ENCODE peak calls at places on chromosomes 7 and 10, in nine cellular contexts. One of them, this sample, is unnamed.

GRCh38 chr10:70192325-70192966 is 22.1 kb upstream of the SAR1A start:
- DNase-seq in GM12891: no peak
- DNase-seq in spleen: no peak
- DNase-seq in Peyer's patch: no peak
- DNase-seq in sigmoid colon: no peak
- DNase-seq in A549: no peak
- DNase-seq in breast epithelium: no peak
- DNase-seq in adrenal gland: no peak
- DNase-seq in gastrocnemius medialis: no peak
- DNase-seq in this sample: no peak

GRCh38 chr10:74502963-74503608 is 323.3 kb upstream of the KAT6B start:
- DNase-seq in GM12891: no peak
- DNase-seq in spleen: no peak
- DNase-seq in Peyer's patch: no peak
- DNase-seq in sigmoid colon: no peak
- DNase-seq in A549: no peak
- DNase-seq in breast epithelium: no peak
- DNase-seq in adrenal gland: no peak
- DNase-seq in gastrocnemius medialis: no peak
- DNase-seq in this sample: no peak

GRCh38 chr7:74174606-74175082 is 488 bp downstream of the EIF4H start:
- DNase-seq in GM12891: peak
- DNase-seq in spleen: no peak
- DNase-seq in Peyer's patch: peak
- DNase-seq in sigmoid colon: peak
- DNase-seq in A549: peak
- DNase-seq in breast epithelium: no peak
- DNase-seq in adrenal gland: peak
- DNase-seq in gastrocnemius medialis: peak
- DNase-seq in this sample: peak

GRCh38 chr10:58867683-58868082 is 308.8 kb upstream of the PHYHIPL start:
- DNase-seq in GM12891: no peak
- DNase-seq in spleen: no peak
- DNase-seq in Peyer's patch: no peak
- DNase-seq in sigmoid colon: no peak
- DNase-seq in A549: no peak
- DNase-seq in breast epithelium: no peak
- DNase-seq in adrenal gland: no peak
- DNase-seq in gastrocnemius medialis: no peak
- DNase-seq in this sample: no peak

GRCh38 chr7:48154792-48155413 is 16.4 kb upstream of the ABCA13 start:
- DNase-seq in GM12891: no peak
- DNase-seq in spleen: no peak
- DNase-seq in Peyer's patch: peak
- DNase-seq in sigmoid colon: no peak
- DNase-seq in A549: peak
- DNase-seq in breast epithelium: no peak
- DNase-seq in adrenal gland: peak
- DNase-seq in gastrocnemius medialis: no peak
- DNase-seq in this sample: no peak

GRCh38 chr10:47165711-47166404 is 134.1 kb upstream of the GDF10 start:
- DNase-seq in GM12891: no peak
- DNase-seq in spleen: peak
- DNase-seq in Peyer's patch: peak
- DNase-seq in sigmoid colon: peak
- DNase-seq in A549: no peak
- DNase-seq in breast epithelium: no peak
- DNase-seq in adrenal gland: peak
- DNase-seq in gastrocnemius medialis: peak
- DNase-seq in this sample: no peak

GRCh38 chr7:44059219-44060090 is 5.9 kb downstream of the PGAM2 start:
- DNase-seq in GM12891: peak
- DNase-seq in spleen: peak
- DNase-seq in Peyer's patch: peak
- DNase-seq in sigmoid colon: peak
- DNase-seq in A549: no peak
- DNase-seq in breast epithelium: peak
- DNase-seq in adrenal gland: no peak
- DNase-seq in gastrocnemius medialis: peak
- DNase-seq in this sample: no peak

GRCh38 chr7:2540133-2540532 is 15.2 kb downstream of the BRAT1 start:
- DNase-seq in GM12891: no peak
- DNase-seq in spleen: no peak
- DNase-seq in Peyer's patch: peak
- DNase-seq in sigmoid colon: no peak
- DNase-seq in A549: no peak
- DNase-seq in breast epithelium: no peak
- DNase-seq in adrenal gland: no peak
- DNase-seq in gastrocnemius medialis: no peak
- DNase-seq in this sample: no peak

GRCh38 chr7:38398725-38399321 is 125.4 kb upstream of the TARP start:
- DNase-seq in GM12891: peak
- DNase-seq in spleen: peak
- DNase-seq in Peyer's patch: peak
- DNase-seq in sigmoid colon: no peak
- DNase-seq in A549: peak
- DNase-seq in breast epithelium: no peak
- DNase-seq in adrenal gland: peak
- DNase-seq in gastrocnemius medialis: no peak
- DNase-seq in this sample: no peak

DNA sequence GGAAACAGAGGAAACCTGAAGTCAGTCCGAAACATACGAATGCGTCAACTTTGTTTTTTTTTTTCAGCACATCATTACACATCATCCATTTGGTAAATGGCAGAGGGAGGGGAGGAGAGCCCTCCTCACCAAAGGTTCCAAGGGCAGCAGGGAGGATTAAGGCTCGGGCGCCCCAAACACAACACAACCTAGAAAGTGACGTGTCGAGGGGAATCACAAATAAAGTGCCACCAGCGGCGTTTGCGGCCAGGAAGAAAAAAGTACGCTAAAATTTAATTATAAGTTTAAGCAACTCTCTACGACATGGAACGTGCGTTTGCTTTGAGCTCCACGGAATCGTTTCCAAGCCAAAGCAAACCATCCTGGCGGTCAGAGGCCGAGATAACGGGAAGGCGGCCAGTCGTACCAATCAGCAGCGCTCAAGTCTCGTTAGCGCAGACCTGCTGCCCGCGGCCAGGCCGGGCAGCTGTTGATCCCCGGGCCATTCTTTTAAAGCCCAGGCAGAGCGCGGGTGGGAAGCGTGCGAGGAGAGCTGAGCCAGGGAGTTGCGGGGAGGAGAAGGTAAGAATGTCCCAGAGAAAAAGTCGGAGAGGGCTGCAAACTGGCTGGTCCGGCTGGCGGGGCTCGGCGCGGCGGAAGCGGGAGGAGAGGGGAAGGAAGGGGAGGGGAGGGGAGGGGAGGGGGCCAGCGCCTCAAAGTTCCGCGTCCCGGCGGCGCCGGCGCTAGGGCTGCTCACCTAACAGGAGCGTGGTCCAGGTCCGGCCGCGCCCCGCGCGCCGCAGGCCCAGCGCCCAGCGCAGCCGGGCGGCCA is 719 bp downstream of the DPY19L1 start:
- DNase-seq in GM12891: peak
- DNase-seq in spleen: peak
- DNase-seq in Peyer's patch: peak
- DNase-seq in sigmoid colon: peak
- DNase-seq in A549: peak
- DNase-seq in breast epithelium: peak
- DNase-seq in adrenal gland: peak
- DNase-seq in gastrocnemius medialis: peak
- DNase-seq in this sample: peak
- TF ChIP-seq POLR2A in GM12891: no peak
- TF ChIP-seq POLR2A in spleen: no peak
- TF ChIP-seq POLR2A in Peyer's patch: no peak
- TF ChIP-seq POLR2A in sigmoid colon: no peak
- TF ChIP-seq POLR2A in A549: no peak
- TF ChIP-seq POLR2A in breast epithelium: no peak
- TF ChIP-seq POLR2A in adrenal gland: peak
- TF ChIP-seq POLR2A in gastrocnemius medialis: no peak
- TF ChIP-seq POLR2A in this sample: no peak

GRCh38 chr10:108691126-108691525 is 1232.2 kb downstream of the XPNPEP1 start:
- DNase-seq in GM12891: no peak
- DNase-seq in spleen: no peak
- DNase-seq in Peyer's patch: no peak
- DNase-seq in sigmoid colon: no peak
- DNase-seq in A549: no peak
- DNase-seq in breast epithelium: no peak
- DNase-seq in adrenal gland: no peak
- DNase-seq in gastrocnemius medialis: no peak
- DNase-seq in this sample: no peak
- TF ChIP-seq POLR2A in GM12891: no peak
- TF ChIP-seq POLR2A in spleen: no peak
- TF ChIP-seq POLR2A in Peyer's patch: no peak
- TF ChIP-seq POLR2A in sigmoid colon: no peak
- TF ChIP-seq POLR2A in A549: no peak
- TF ChIP-seq POLR2A in breast epithelium: no peak
- TF ChIP-seq POLR2A in adrenal gland: no peak
- TF ChIP-seq POLR2A in gastrocnemius medialis: no peak
- TF ChIP-seq POLR2A in this sample: no peak

DNA sequence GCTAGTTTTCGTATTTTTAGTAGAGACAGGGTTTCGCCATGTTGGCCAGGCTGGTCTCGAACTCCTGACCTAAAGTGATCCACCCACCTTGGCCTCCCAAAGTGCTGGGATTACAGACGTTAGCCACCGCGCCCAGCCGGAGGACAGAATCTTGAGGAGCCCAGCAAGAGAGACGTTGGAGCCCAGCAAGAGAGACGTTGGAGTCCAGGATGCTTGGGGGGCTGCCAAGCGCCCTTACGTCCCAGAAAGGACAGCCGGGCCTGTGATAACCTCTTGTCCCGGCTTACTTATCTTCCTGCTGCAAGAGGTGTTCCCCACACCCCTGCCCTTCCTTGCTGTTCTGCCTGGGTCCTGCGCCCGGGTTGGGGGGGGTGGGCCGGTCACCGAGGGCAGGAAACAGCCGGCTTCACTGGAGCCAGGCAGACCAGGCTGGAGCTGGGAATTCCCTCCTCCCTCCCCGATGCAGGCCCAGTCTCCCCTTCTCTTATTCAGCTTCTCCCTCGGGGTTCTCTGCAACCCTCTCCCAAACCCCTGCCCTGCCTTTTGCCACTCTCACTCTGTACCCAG is 1.9 kb upstream of the EPHB4 start:
- DNase-seq in GM12891: no peak
- DNase-seq in spleen: peak
- DNase-seq in Peyer's patch: no peak
- DNase-seq in sigmoid colon: no peak
- DNase-seq in A549: no peak
- DNase-seq in breast epithelium: no peak
- DNase-seq in adrenal gland: peak
- DNase-seq in gastrocnemius medialis: no peak
- DNase-seq in this sample: no peak
- TF ChIP-seq POLR2A in GM12891: no peak
- TF ChIP-seq POLR2A in spleen: no peak
- TF ChIP-seq POLR2A in Peyer's patch: no peak
- TF ChIP-seq POLR2A in sigmoid colon: no peak
- TF ChIP-seq POLR2A in A549: no peak
- TF ChIP-seq POLR2A in breast epithelium: no peak
- TF ChIP-seq POLR2A in adrenal gland: no peak
- TF ChIP-seq POLR2A in gastrocnemius medialis: no peak
- TF ChIP-seq POLR2A in this sample: no peak

GRCh38 chr10:68331455-68332258 is at the start of gene HNRNPH3:
- DNase-seq in GM12891: peak
- DNase-seq in spleen: peak
- DNase-seq in Peyer's patch: peak
- DNase-seq in sigmoid colon: peak
- DNase-seq in A549: peak
- DNase-seq in breast epithelium: peak
- DNase-seq in adrenal gland: peak
- DNase-seq in gastrocnemius medialis: peak
- DNase-seq in this sample: peak

GRCh38 chr10:68333452-68333851 is 724 bp upstream of the PBLD start:
- DNase-seq in GM12891: no peak
- DNase-seq in spleen: no peak
- DNase-seq in Peyer's patch: no peak
- DNase-seq in sigmoid colon: no peak
- DNase-seq in A549: no peak
- DNase-seq in breast epithelium: no peak
- DNase-seq in adrenal gland: no peak
- DNase-seq in gastrocnemius medialis: no peak
- DNase-seq in this sample: no peak

GRCh38 chr10:68333058-68333395 is 299 bp upstream of the PBLD start:
- DNase-seq in GM12891: no peak
- DNase-seq in spleen: no peak
- DNase-seq in Peyer's patch: no peak
- DNase-seq in sigmoid colon: no peak
- DNase-seq in A549: no peak
- DNase-seq in breast epithelium: no peak
- DNase-seq in adrenal gland: no peak
- DNase-seq in gastrocnemius medialis: no peak
- DNase-seq in this sample: no peak

GRCh38 chr10:68330852-68331454 is 911 bp upstream of the HNRNPH3 start:
- DNase-seq in GM12891: no peak
- DNase-seq in spleen: peak
- DNase-seq in Peyer's patch: peak
- DNase-seq in sigmoid colon: peak
- DNase-seq in A549: peak
- DNase-seq in breast epithelium: no peak
- DNase-seq in adrenal gland: peak
- DNase-seq in gastrocnemius medialis: peak
- DNase-seq in this sample: no peak

GRCh38 chr10:68332259-68333057 is at the start of gene PBLD:
- DNase-seq in GM12891: peak
- DNase-seq in spleen: peak
- DNase-seq in Peyer's patch: peak
- DNase-seq in sigmoid colon: peak
- DNase-seq in A549: peak
- DNase-seq in breast epithelium: peak
- DNase-seq in adrenal gland: peak
- DNase-seq in gastrocnemius medialis: peak
- DNase-seq in this sample: peak
- TF ChIP-seq POLR2A in GM12891: peak
- TF ChIP-seq POLR2A in spleen: peak
- TF ChIP-seq POLR2A in Peyer's patch: peak
- TF ChIP-seq POLR2A in sigmoid colon: peak
- TF ChIP-seq POLR2A in A549: peak
- TF ChIP-seq POLR2A in breast epithelium: no peak
- TF ChIP-seq POLR2A in adrenal gland: peak
- TF ChIP-seq POLR2A in gastrocnemius medialis: peak
- TF ChIP-seq POLR2A in this sample: peak

DNA sequence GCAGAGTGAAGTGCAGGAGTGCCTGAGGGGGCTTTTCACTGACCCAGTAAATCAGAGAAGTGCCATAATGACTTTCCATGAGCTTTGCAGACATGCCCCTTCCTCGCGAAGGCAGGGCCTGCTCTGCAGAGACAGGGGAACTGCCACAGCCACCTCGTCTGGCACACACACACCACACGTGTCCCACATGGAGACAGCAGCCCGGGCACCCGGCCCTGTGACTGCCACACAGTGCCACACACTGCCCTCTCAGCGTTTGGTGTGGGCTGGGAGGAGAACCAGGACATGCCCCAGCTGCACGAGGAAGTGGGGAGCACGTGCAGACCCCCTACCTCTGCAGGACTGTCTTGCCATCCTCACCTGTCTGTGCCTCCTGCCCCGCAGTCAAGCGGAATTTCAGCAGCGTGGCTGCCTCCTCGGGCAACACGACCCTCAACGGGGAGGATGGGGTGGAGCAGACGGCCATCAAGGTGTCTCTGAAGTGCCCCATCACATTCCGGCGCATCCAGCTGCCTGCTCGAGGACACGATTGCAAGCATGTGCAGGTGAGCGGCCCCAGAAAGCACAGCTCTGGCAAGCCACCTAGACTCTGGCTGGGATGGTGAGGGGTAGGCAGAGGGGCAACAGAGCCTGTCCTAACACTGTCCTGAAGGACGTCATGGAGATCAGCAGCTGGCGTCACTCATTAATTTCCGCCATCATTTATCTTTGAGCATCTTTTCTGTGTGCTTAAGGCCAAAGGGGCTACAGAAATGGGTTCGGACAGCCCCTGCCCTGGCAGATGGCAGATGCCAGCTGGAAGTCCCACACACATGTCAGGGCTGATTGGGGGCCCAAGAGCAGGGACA is 43.4 kb upstream of the PPIF start:
- DNase-seq in GM12891: no peak
- DNase-seq in spleen: no peak
- DNase-seq in Peyer's patch: no peak
- DNase-seq in sigmoid colon: no peak
- DNase-seq in A549: no peak
- DNase-seq in breast epithelium: no peak
- DNase-seq in adrenal gland: no peak
- DNase-seq in gastrocnemius medialis: no peak
- DNase-seq in this sample: no peak
- TF ChIP-seq POLR2A in GM12891: no peak
- TF ChIP-seq POLR2A in spleen: no peak
- TF ChIP-seq POLR2A in Peyer's patch: no peak
- TF ChIP-seq POLR2A in sigmoid colon: no peak
- TF ChIP-seq POLR2A in A549: no peak
- TF ChIP-seq POLR2A in breast epithelium: no peak
- TF ChIP-seq POLR2A in adrenal gland: no peak
- TF ChIP-seq POLR2A in gastrocnemius medialis: no peak
- TF ChIP-seq POLR2A in this sample: no peak